ENCODE peak calls at places on chromosomes 11 and 22, in six cellular contexts. Y, D, I, T, Q and R are unnamed samples.

GRCh38 chr11:101401245-101401644 is 182.6 kb downstream of the TRPC6 start:
- DNase-seq in Y (no peak), D (no peak), I (no peak), T (no peak), Q (no peak), R (no peak)

GRCh38 chr11:128022007-128022368 is 565.4 kb downstream of the ETS1 start:
- DNase-seq in Y (no peak), D (no peak), I (no peak), T (no peak), Q (no peak), R (no peak)

GRCh38 chr22:47022475-47022874 is 260.0 kb downstream of the TBC1D22A start:
- DNase-seq in Y (no peak), D (no peak), I (no peak), T (no peak), Q (no peak), R (no peak)

GRCh38 chr11:131691558-131692041 is 321.2 kb downstream of the NTM start:
- DNase-seq in Y (no peak), D (no peak), I (no peak), T (no peak), Q (no peak), R (peak; percentile 94)

GRCh38 chr11:44409558-44410236 is 99.8 kb upstream of the ALX4 start:
- DNase-seq in Y (no peak), D (no peak), I (no peak), T (no peak), Q (no peak), R (no peak)

GRCh38 chr11:45087301-45087700 is 59.1 kb upstream of the PRDM11 start:
- DNase-seq in Y (no peak), D (no peak), I (no peak), T (no peak), Q (no peak), R (no peak)

GRCh38 chr11:15148181-15148580 is 33.5 kb downstream of the INSC start:
- DNase-seq in Y (no peak), D (no peak), I (no peak), T (no peak), Q (no peak), R (no peak)

GRCh38 chr11:1942541-1943260 is 4.4 kb upstream of the MRPL23 start:
- DNase-seq in Y (peak; percentile 9), D (peak; percentile 53), I (no peak), T (no peak), Q (no peak), R (no peak)

GRCh38 chr11:79506124-79506523 is 65.3 kb upstream of the TENM4 start:
- DNase-seq in Y (no peak), D (no peak), I (no peak), T (no peak), Q (no peak), R (no peak)

GRCh38 chr11:17873571-17873970 is 139.0 kb downstream of the KCNC1 start:
- DNase-seq in Y (no peak), D (no peak), I (no peak), T (no peak), Q (no peak), R (no peak)

GRCh38 chr22:43308451-43309235 is 34.5 kb downstream of the SCUBE1 start:
- DNase-seq in Y (no peak), D (no peak), I (no peak), T (no peak), Q (no peak), R (no peak)

GRCh38 chr11:11724994-11725393 is 103.2 kb upstream of the GALNT18 start:
- DNase-seq in Y (no peak), D (no peak), I (no peak), T (no peak), Q (no peak), R (no peak)

GRCh38 chr11:124917115-124917637 is 1.9 kb upstream of the HEPN1 start:
- DNase-seq in Y (no peak), D (no peak), I (no peak), T (no peak), Q (no peak), R (no peak)

GRCh38 chr11:44788536-44789227 is 61.9 kb downstream of the TSPAN18 start:
- DNase-seq in Y (no peak), D (no peak), I (no peak), T (no peak), Q (no peak), R (no peak)

GRCh38 chr22:41775976-41776375 is 24.5 kb upstream of the CCDC134 start:
- DNase-seq in Y (no peak), D (no peak), I (no peak), T (no peak), Q (no peak), R (no peak)

GRCh38 chr11:12066056-12066798 is 44.2 kb upstream of the MICAL2 start:
- DNase-seq in Y (peak; percentile 69), D (peak; percentile 76), I (no peak), T (no peak), Q (peak; percentile 93), R (no peak)

GRCh38 chr11:73141309-73142127 is 600 bp downstream of the FCHSD2 start:
- DNase-seq in Y (peak; percentile 74), D (peak; percentile 91), I (peak; percentile 64), T (peak; percentile 62), Q (peak; percentile 13), R (peak; percentile 84)

GRCh38 chr22:26902401-26903029 is 245.1 kb downstream of the MIAT start:
- DNase-seq in Y (no peak), D (no peak), I (no peak), T (no peak), Q (no peak), R (no peak)

GRCh38 chr22:33726294-33726711 is 194.0 kb downstream of the LARGE1 start:
- DNase-seq in Y (no peak), D (no peak), I (peak; percentile 21), T (peak; percentile 24), Q (no peak), R (no peak)

GRCh38 chr22:23281053-23281405 is 100.7 kb downstream of the BCR start:
- DNase-seq in Y (no peak), D (no peak), I (no peak), T (no peak), Q (no peak), R (no peak)

GRCh38 chr11:2825261-2825885 is 60.2 kb downstream of the CDKN1C start:
- DNase-seq in Y (peak; percentile 89), D (peak; percentile 94), I (peak; percentile 47), T (peak; percentile 89), Q (no peak), R (no peak)

GRCh38 chr11:57425565-57426438 is 1.1 kb downstream of the SLC43A3 start:
- DNase-seq in Y (peak; percentile 45), D (peak; percentile 90), I (peak; percentile 25), T (no peak), Q (no peak), R (no peak)

GRCh38 chr11:65440831-65441499 is 18.4 kb downstream of the NEAT1 start:
- DNase-seq in Y (peak; percentile 12), D (peak; percentile 55), I (no peak), T (no peak), Q (no peak), R (no peak)

GRCh38 chr11:79167510-79168188 is 273.2 kb downstream of the TENM4 start:
- DNase-seq in Y (no peak), D (no peak), I (no peak), T (no peak), Q (no peak), R (no peak)

GRCh38 chr11:114260077-114260476 is 36.1 kb upstream of the NNMT start:
- DNase-seq in Y (no peak), D (no peak), I (no peak), T (no peak), Q (no peak), R (no peak)

GRCh38 chr11:114257621-114258558 is 38.3 kb upstream of the NNMT start:
- DNase-seq in Y (peak; percentile 84), D (no peak), I (peak; percentile 43), T (no peak), Q (no peak), R (peak; percentile 60)

GRCh38 chr11:114259551-114259983 is 36.6 kb upstream of the NNMT start:
- DNase-seq in Y (no peak), D (no peak), I (no peak), T (no peak), Q (no peak), R (no peak)

GRCh38 chr11:114258696-114259095 is 37.5 kb upstream of the NNMT start:
- DNase-seq in Y (no peak), D (no peak), I (no peak), T (no peak), Q (no peak), R (no peak)

DNA sequence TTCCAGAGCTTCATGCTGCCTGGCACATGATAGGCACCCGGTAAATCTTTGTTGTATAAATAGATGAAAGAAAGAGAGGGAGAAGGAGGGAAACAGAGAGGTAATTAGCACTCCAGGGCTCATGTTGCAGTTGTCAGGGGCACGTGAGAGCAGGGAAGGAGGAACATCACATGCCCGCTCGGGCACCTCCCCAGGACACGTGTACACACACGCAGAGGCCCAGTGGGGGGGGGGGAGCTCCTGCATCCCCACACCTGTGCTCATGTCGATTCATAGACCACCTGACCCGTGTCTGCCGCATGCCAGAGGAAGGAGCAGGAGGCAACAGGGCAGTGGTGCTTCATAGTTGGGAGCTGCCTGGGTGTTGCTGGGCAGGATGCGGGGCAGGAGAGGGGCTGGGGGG is 37.1 kb upstream of the NNMT start:
- DNase-seq in Y (peak; percentile 82), D (no peak), I (peak; percentile 58), T (no peak), Q (no peak), R (no peak)
- TF ChIP-seq POLR2A in Y (no peak), D (no peak), I (no peak), T (no peak), Q (no peak), R (no peak)

GRCh38 chr11:68313574-68314202 is 1.3 kb downstream of the LRP5 start:
- DNase-seq in Y (no peak), D (no peak), I (no peak), T (no peak), Q (no peak), R (no peak)
- TF ChIP-seq POLR2A in Y (no peak), D (no peak), I (no peak), T (no peak), Q (no peak), R (no peak)

GRCh38 chr11:69773626-69774353 is 1.4 kb downstream of the FGF4 start:
- DNase-seq in Y (no peak), D (no peak), I (no peak), T (no peak), Q (no peak), R (no peak)
- TF ChIP-seq POLR2A in Y (no peak), D (no peak), I (no peak), T (no peak), Q (no peak), R (no peak)

DNA sequence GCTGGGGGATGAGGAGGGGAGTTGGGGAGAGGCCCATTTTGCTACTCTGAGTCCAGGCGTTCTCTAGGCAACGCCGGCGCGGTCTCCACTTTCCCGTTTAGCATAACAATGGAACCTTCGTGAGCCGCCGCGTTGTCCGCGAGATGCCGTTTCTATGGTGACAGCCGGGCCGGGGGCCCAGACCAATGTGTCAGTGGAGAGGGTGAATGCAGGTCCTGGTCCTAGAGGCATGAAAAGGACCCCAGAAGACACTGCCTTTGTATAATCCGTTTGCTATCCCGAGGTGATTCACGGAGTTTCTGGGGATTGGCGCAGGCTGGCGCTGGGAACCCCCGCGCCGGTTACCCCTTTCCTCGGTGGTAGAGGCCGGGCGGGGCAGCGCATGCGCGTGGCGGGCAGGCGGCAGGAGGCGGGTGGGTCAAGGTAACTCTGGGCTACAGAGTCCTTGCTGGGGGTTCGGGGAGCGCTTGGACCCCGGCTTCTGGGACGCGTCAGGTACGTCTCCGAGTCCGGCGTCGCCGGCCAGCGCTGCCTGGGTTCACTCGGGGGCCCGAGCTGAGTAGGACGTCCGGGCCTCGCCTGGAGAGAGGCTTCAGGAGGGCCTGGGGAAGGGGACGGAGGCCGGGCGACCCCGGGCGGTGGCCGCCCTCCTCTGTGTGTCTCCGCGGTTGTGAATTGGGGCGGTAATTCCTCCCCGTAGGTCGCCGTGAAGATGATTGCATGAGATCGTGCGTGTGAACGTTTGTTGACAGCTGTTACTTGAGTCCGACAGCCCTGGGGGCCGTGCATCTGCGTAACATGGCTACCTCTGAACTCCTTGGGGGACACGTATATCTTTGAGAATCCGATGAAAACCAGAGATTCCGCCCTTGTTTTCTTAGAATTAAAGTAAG is at the start of the genes CBY1 and FAM227A:
- DNase-seq in Y (peak; percentile 84), D (peak; percentile 94), I (peak; percentile 89), T (peak; percentile 79), Q (peak; percentile 76), R (peak; percentile 65)
- TF ChIP-seq POLR2A in Y (peak; percentile 30), D (no peak), I (peak; percentile 48), T (no peak), Q (no peak), R (peak; percentile 44)